ENCODE peak calls at places on chromosomes 1 and 21, in eight cellular contexts. T is lower lobe of right lung, D is AG09309, V is NB4, W is AG04450, O is hepatocyte, S is brain microvascular endothelial cell, R is kidney. Y is an unnamed sample.

GRCh38 chr1:19084206-19084738 is 125.8 kb downstream of the UBR4 start:
- DNase-seq in R (no peak), V (no peak), W (no peak), S (no peak), D (no peak), T (no peak), O (no peak), Y (no peak)

GRCh38 chr1:101371259-101371658 is 134.4 kb downstream of the S1PR1 start:
- DNase-seq in T (no peak), O (no peak), W (peak; percentile 34), S (peak; percentile 79), R (no peak), V (no peak), D (no peak), Y (peak; percentile 45)

GRCh38 chr1:40769815-40770214 is 13.8 kb upstream of the KCNQ4 start:
- DNase-seq in W (no peak), D (no peak), R (no peak), O (no peak), T (no peak), V (peak; percentile 13), S (no peak), Y (no peak)

GRCh38 chr1:64524614-64525013 is 54.7 kb downstream of the CACHD1 start:
- DNase-seq in V (no peak), W (no peak), S (no peak), T (no peak), D (no peak), O (no peak), R (no peak), Y (no peak)

GRCh38 chr1:174836543-174836942 is 163.2 kb upstream of the CACYBP start:
- DNase-seq in O (no peak), V (no peak), W (no peak), R (no peak), D (no peak), S (no peak), T (no peak), Y (no peak)

GRCh38 chr1:182113879-182114626 is 52.5 kb upstream of the ZNF648 start:
- DNase-seq in V (no peak), D (no peak), O (no peak), R (no peak), T (no peak), S (no peak), W (no peak), Y (no peak)

GRCh38 chr1:24704411-24705259 is 40.6 kb upstream of the CLIC4 start:
- DNase-seq in T (no peak), W (no peak), O (peak; percentile 33), R (no peak), D (no peak), S (peak; percentile 54), V (no peak), Y (no peak)

GRCh38 chr1:227049253-227049652 is 109.2 kb downstream of the COQ8A start:
- DNase-seq in R (no peak), S (no peak), O (no peak), W (no peak), T (no peak), D (no peak), V (no peak), Y (no peak)

GRCh38 chr1:110005971-110006370 is 21.4 kb downstream of the AHCYL1 start:
- DNase-seq in R (no peak), O (no peak), S (no peak), W (peak; percentile 34), D (peak; percentile 8), T (no peak), V (no peak), Y (no peak)

GRCh38 chr1:213507472-213508223 is 456.6 kb downstream of the RPS6KC1 start:
- DNase-seq in R (no peak), V (no peak), O (no peak), T (peak; percentile 41), D (no peak), W (no peak), S (no peak), Y (no peak)

GRCh38 chr1:64669098-64669675 is 75.7 kb upstream of the RAVER2 start:
- DNase-seq in R (no peak), D (no peak), O (no peak), S (no peak), W (no peak), V (no peak), T (no peak), Y (peak; percentile 71)

GRCh38 chr1:160108888-160109662 is 6.5 kb upstream of the ATP1A2 start:
- DNase-seq in O (peak; percentile 65), T (no peak), D (peak; percentile 28), S (peak; percentile 27), R (no peak), V (peak; percentile 68), W (no peak), Y (no peak)

GRCh38 chr1:15916417-15916816 is 59.5 kb downstream of the ZBTB17 start:
- DNase-seq in V (no peak), R (no peak), T (no peak), O (no peak), S (peak; percentile 16), W (no peak), D (no peak), Y (no peak)

GRCh38 chr1:211606327-211606913 is 27.5 kb upstream of the SLC30A1 start:
- DNase-seq in V (peak; percentile 80), W (no peak), D (no peak), S (no peak), T (no peak), O (no peak), R (no peak), Y (no peak)

DNA sequence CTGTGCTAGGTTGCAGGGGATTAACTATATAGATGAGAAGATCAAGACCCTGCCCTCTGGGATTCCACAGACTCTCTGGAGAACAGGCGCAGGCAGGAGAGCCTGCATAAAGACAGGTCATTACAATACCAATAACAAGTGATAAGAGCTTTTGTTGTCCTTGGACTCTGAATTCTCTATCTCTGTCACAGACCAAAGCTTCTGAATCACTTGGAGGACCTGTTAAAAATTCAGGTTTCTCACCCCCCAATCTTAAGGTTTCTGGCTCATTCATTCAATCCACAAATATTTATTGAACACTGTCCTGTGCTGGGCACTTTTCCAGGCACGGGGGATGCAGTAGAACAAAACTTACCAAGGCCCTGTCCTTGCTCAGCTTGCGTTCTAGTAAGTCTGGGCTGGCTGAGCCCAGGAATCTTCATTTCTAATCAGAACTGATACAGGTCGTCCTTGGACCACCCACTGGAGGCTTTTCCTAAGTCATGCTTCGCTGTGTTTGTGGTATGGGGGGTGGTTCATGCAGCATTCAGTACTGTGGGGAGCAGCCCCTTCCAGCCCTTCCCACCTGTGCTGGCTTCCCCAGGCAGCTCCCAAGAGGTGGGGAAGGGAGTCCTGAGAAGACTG is 1.4 kb downstream of the EFNA4 start:
- DNase-seq in R (no peak), S (no peak), T (no peak), D (no peak), O (no peak), W (no peak), V (no peak), Y (no peak)
- H3K4me3 ChIP-seq in R (no peak overlapping the region), S (no peak overlapping the region), T (no peak overlapping the region), D (no peak overlapping the region), O (peak overlapping the region; percentile 77), W (peak overlapping the region; percentile 96), V (no peak overlapping the region), Y (no peak overlapping the region)

DNA sequence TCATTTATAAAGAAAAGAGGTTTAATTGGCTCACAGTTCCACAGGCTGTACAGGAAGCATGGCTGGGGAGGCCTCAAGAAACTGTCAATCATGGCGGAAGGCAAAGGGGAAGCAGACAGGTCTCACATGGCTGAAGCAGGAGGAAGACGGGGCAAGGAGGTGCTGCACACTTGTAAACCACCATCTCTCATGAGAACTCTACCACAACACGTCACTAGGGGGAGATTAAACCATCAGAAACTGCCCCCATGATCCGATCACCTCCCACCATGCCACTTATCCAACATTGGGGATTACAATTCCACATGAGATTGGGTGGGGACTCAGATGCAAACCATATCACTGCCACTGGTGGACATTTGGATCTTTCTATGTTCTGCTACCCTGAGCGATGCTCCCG is 351.4 kb downstream of the NPHP4 start:
- DNase-seq in V (peak; percentile 33), D (no peak), T (no peak), O (no peak), W (no peak), S (no peak), R (no peak), Y (no peak)
- TF ChIP-seq CTCF in V (no peak), D (no peak), T (no peak), O (no peak), W (no peak), S (no peak), R (no peak), Y (no peak)

DNA sequence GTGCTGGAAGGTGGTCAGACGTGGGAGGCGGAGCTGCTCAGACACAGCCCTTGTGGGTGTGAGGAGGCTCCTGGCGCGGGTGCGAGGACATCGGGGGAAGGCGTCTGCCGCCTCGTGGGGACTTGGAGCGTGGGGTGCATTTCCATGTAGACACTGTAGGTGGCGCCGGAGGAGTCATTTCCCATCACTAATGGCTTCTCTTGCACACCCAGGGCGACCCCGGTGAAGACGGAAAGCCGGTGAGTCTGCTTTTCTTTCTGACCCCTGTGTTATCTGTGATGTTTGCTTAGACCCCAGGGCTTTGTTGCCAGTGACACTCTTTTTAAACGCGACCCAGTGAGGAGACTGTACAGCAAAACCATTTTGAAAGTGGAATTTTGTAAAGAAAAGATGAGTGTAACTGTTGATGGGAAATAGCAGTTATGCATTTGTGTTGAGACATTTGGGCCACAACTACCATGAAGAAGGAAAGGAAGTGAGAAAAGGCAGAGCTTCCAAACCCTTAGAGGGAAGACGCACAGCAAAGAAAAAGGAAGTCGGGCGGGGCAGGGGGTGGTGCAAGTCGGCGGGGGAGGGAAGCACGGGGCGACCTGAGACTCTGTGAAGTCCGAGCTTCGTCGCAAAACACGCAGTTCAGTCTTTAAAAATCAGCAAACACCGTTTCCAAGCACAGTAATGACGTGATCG is 64.0 kb downstream of the SLC19A1 start:
- DNase-seq in W (no peak), V (peak; percentile 90), R (no peak), T (peak; percentile 83), O (peak; percentile 82), S (peak; percentile 68), D (no peak), Y (no peak)
- H3K4me3 ChIP-seq in W (no peak overlapping the region), V (peak overlapping the region; percentile 19), R (no peak overlapping the region), T (peak overlapping the region; percentile 29), O (no peak overlapping the region), S (no peak overlapping the region), D (no peak overlapping the region), Y (no peak overlapping the region)

GRCh38 chr1:157105298-157105987 is 5.8 kb upstream of the ETV3L start:
- DNase-seq in V (no peak), D (no peak), O (no peak), T (no peak), W (no peak), S (no peak), R (no peak), Y (no peak)

GRCh38 chr1:157105988-157106812 is 6.6 kb upstream of the ETV3L start:
- DNase-seq in S (peak; percentile 91), V (peak; percentile 66), R (no peak), D (peak; percentile 77), W (peak; percentile 70), T (peak; percentile 63), O (peak; percentile 44), Y (peak; percentile 21)

GRCh38 chr1:157106813-157107189 is 7.2 kb upstream of the ETV3L start:
- DNase-seq in R (no peak), O (no peak), S (no peak), W (no peak), D (no peak), V (no peak), T (no peak), Y (no peak)

GRCh38 chr1:157103283-157103682 is 3.7 kb upstream of the ETV3L start:
- DNase-seq in R (no peak), W (no peak), D (no peak), T (no peak), O (no peak), S (no peak), V (no peak), Y (no peak)

GRCh38 chr1:157104598-157105293 is 5.1 kb upstream of the ETV3L start:
- DNase-seq in S (peak; percentile 29), O (no peak), R (no peak), D (no peak), T (no peak), V (no peak), W (no peak), Y (no peak)
- TF ChIP-seq CTCF in S (no peak), O (no peak), R (no peak), D (no peak), T (no peak), V (no peak), W (no peak), Y (peak; percentile 8)